ENCODE peak calls at places on chromosomes 5 and 9, in four cellular contexts. One of them, this sample, is unnamed.

GRCh38 chr5:54718647-54719046 is 201.1 kb downstream of the SNX18 start:
- DNase-seq in progenitor cell of endocrine pancreas: no peak
- DNase-seq in HFFc6: no peak
- DNase-seq in cardiac muscle cell: peak; percentile 78
- DNase-seq in this sample: no peak

GRCh38 chr5:174317261-174317894 is 271.9 kb downstream of the NSG2 start:
- DNase-seq in progenitor cell of endocrine pancreas: peak; percentile 39
- DNase-seq in HFFc6: peak; percentile 15
- DNase-seq in cardiac muscle cell: peak; percentile 68
- DNase-seq in this sample: no peak

GRCh38 chr5:76809141-76809540 is 9.7 kb upstream of the F2RL1 start:
- DNase-seq in progenitor cell of endocrine pancreas: no peak
- DNase-seq in HFFc6: no peak
- DNase-seq in cardiac muscle cell: no peak
- DNase-seq in this sample: no peak

GRCh38 chr9:133199648-133200321 is 9.3 kb downstream of the OBP2B start:
- DNase-seq in progenitor cell of endocrine pancreas: no peak
- DNase-seq in HFFc6: no peak
- DNase-seq in cardiac muscle cell: no peak
- DNase-seq in this sample: no peak

GRCh38 chr5:171158581-171158980 is 150.5 kb upstream of the TLX3 start:
- DNase-seq in progenitor cell of endocrine pancreas: no peak
- DNase-seq in HFFc6: no peak
- DNase-seq in cardiac muscle cell: no peak
- DNase-seq in this sample: no peak

GRCh38 chr9:83477120-83477519 is 61.1 kb downstream of the FRMD3 start:
- DNase-seq in progenitor cell of endocrine pancreas: no peak
- DNase-seq in HFFc6: no peak
- DNase-seq in cardiac muscle cell: no peak
- DNase-seq in this sample: no peak

GRCh38 chr9:89038354-89039091 is 47.3 kb downstream of the S1PR3 start:
- DNase-seq in progenitor cell of endocrine pancreas: no peak
- DNase-seq in HFFc6: peak; percentile 90
- DNase-seq in cardiac muscle cell: no peak
- DNase-seq in this sample: no peak

GRCh38 chr5:40681351-40682311 is 1.9 kb downstream of the PTGER4 start:
- DNase-seq in progenitor cell of endocrine pancreas: no peak
- DNase-seq in HFFc6: no peak
- DNase-seq in cardiac muscle cell: peak; percentile 18
- DNase-seq in this sample: no peak

GRCh38 chr5:160852049-160852448 is at the start of gene ATP10B:
- DNase-seq in progenitor cell of endocrine pancreas: no peak
- DNase-seq in HFFc6: no peak
- DNase-seq in cardiac muscle cell: no peak
- DNase-seq in this sample: no peak

GRCh38 chr5:111775224-111775623 is 18.2 kb upstream of the NREP start:
- DNase-seq in progenitor cell of endocrine pancreas: no peak
- DNase-seq in HFFc6: no peak
- DNase-seq in cardiac muscle cell: no peak
- DNase-seq in this sample: no peak

GRCh38 chr9:95679874-95680273 is 163.1 kb upstream of the PTCH1 start:
- DNase-seq in progenitor cell of endocrine pancreas: no peak
- DNase-seq in HFFc6: no peak
- DNase-seq in cardiac muscle cell: no peak
- DNase-seq in this sample: no peak

GRCh38 chr9:3857673-3858072 is 331.9 kb upstream of the RFX3 start:
- DNase-seq in progenitor cell of endocrine pancreas: no peak
- DNase-seq in HFFc6: peak; percentile 68
- DNase-seq in cardiac muscle cell: no peak
- DNase-seq in this sample: no peak

GRCh38 chr9:84851935-84852585 is 182.5 kb downstream of the NTRK2 start:
- DNase-seq in progenitor cell of endocrine pancreas: no peak
- DNase-seq in HFFc6: peak; percentile 82
- DNase-seq in cardiac muscle cell: no peak
- DNase-seq in this sample: peak; percentile 86

GRCh38 chr9:36137392-36138004 is 965 bp downstream of the GLIPR2 start:
- DNase-seq in progenitor cell of endocrine pancreas: no peak
- DNase-seq in HFFc6: peak; percentile 13
- DNase-seq in cardiac muscle cell: peak; percentile 5
- DNase-seq in this sample: no peak

GRCh38 chr5:175811594-175811993 is 59.8 kb upstream of the CPLX2 start:
- DNase-seq in progenitor cell of endocrine pancreas: no peak
- DNase-seq in HFFc6: no peak
- DNase-seq in cardiac muscle cell: no peak
- DNase-seq in this sample: no peak

GRCh38 chr9:121609845-121610637 is 41.4 kb upstream of the DAB2IP start:
- DNase-seq in progenitor cell of endocrine pancreas: no peak
- DNase-seq in HFFc6: peak; percentile 66
- DNase-seq in cardiac muscle cell: no peak
- DNase-seq in this sample: no peak

GRCh38 chr9:93465853-93466252 is 12.5 kb upstream of the FAM120AOS start:
- DNase-seq in progenitor cell of endocrine pancreas: no peak
- DNase-seq in HFFc6: no peak
- DNase-seq in cardiac muscle cell: no peak
- DNase-seq in this sample: no peak

DNA sequence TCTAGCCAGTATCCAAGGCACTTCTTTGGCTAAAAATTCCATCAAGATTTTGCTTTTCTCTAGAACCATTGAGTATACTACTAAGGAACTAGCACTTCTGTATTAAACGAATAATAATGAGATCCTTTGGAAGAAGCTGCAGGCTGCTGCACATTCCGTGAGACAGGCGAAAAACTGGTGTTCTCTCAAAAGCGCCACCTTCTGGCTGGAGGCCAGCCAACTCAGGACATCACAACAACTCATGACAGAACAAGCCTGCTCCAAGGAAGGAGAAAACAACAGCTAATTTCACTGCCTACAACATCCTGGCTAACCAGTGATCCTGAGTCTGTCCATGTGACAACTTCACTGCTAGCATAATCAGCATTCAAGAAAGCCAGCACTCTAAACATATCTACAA is 150.4 kb downstream of the YTHDC2 start:
- DNase-seq in progenitor cell of endocrine pancreas: peak; percentile 12
- DNase-seq in HFFc6: peak; percentile 55
- DNase-seq in cardiac muscle cell: peak; percentile 11
- DNase-seq in this sample: no peak
- TF ChIP-seq CTCF in progenitor cell of endocrine pancreas: peak; percentile 47
- TF ChIP-seq CTCF in HFFc6: peak; percentile 81
- TF ChIP-seq CTCF in cardiac muscle cell: peak; percentile 45
- TF ChIP-seq CTCF in this sample: peak; percentile 47

GRCh38 chr5:125422342-125422741 is 675.9 kb upstream of the ZNF608 start:
- DNase-seq in progenitor cell of endocrine pancreas: no peak
- DNase-seq in HFFc6: no peak
- DNase-seq in cardiac muscle cell: no peak
- DNase-seq in this sample: no peak
- TF ChIP-seq CTCF in progenitor cell of endocrine pancreas: no peak
- TF ChIP-seq CTCF in HFFc6: no peak
- TF ChIP-seq CTCF in cardiac muscle cell: no peak
- TF ChIP-seq CTCF in this sample: no peak

GRCh38 chr9:77759391-77759790 is 111.3 kb upstream of the GNA14 start:
- DNase-seq in progenitor cell of endocrine pancreas: no peak
- DNase-seq in HFFc6: no peak
- DNase-seq in cardiac muscle cell: no peak
- DNase-seq in this sample: no peak
- TF ChIP-seq CTCF in progenitor cell of endocrine pancreas: no peak
- TF ChIP-seq CTCF in HFFc6: no peak
- TF ChIP-seq CTCF in cardiac muscle cell: no peak
- TF ChIP-seq CTCF in this sample: no peak

DNA sequence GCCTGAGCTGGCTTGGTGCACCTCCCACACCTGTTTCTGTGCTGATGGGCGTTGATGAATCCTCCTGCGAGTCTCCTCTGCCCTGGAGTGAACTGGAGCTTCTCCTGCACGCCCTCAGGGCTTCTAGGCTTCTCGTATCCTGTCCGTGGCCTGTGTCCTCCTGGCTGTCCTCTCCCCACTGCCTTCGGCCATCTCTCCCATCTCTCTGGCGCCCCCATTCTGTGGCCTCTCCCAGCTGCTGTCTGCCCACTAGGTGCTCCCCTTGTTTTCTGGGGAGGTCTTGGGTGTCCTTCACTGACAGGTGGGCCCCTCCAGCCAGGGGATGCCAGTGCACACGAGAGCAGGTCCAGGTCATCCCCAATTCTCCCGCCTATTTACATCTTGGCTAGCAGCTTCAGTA is 28.8 kb downstream of the AHRR start:
- DNase-seq in progenitor cell of endocrine pancreas: no peak
- DNase-seq in HFFc6: no peak
- DNase-seq in cardiac muscle cell: no peak
- DNase-seq in this sample: peak; percentile 68
- TF ChIP-seq CTCF in progenitor cell of endocrine pancreas: no peak
- TF ChIP-seq CTCF in HFFc6: peak; percentile 37
- TF ChIP-seq CTCF in cardiac muscle cell: peak; percentile 12
- TF ChIP-seq CTCF in this sample: no peak

GRCh38 chr5:8474569-8474930 is 605.6 kb downstream of the MTRR start:
- DNase-seq in progenitor cell of endocrine pancreas: no peak
- DNase-seq in HFFc6: no peak
- DNase-seq in cardiac muscle cell: no peak
- DNase-seq in this sample: no peak

GRCh38 chr5:8478308-8478707 is 609.4 kb downstream of the MTRR start:
- DNase-seq in progenitor cell of endocrine pancreas: no peak
- DNase-seq in HFFc6: no peak
- DNase-seq in cardiac muscle cell: no peak
- DNase-seq in this sample: no peak

GRCh38 chr5:8470489-8470888 is 601.5 kb downstream of the MTRR start:
- DNase-seq in progenitor cell of endocrine pancreas: no peak
- DNase-seq in HFFc6: no peak
- DNase-seq in cardiac muscle cell: no peak
- DNase-seq in this sample: no peak

GRCh38 chr5:8473016-8473415 is 604.1 kb downstream of the MTRR start:
- DNase-seq in progenitor cell of endocrine pancreas: no peak
- DNase-seq in HFFc6: no peak
- DNase-seq in cardiac muscle cell: no peak
- DNase-seq in this sample: no peak

DNA sequence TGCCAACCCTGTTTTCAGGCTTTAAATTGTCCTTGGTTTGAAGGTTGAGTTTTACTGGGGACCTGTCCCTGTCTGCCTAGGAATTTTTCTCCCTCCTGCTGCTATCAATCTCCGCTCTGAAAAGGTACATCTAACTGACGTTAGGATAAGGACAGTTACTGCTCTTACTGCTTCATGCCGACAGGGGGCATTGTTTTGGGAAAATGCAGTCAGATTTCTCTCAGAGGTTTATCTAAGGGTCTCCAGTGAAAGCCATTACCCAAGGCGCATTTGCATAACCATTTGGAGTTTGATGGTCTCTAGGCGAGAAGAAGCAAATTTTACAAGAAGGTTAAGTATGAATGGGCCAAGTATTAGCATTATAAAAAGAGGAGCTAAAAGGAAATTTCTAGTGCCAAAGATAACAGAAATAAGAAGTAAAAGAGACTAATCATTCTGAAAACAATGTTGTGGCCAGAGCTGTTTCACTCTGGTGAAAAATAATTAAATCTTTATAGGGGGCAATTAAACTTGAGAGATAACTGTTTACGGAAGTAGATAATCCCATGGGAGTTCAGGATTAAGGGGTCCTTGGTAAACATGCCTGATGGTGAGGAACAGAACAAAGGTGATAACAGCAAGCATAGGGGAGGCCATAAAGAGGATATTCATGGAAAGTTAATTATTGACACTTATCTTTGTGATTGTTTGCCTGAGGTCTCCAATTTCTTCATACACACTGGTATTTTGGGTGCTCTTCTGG is 605.0 kb downstream of the MTRR start:
- DNase-seq in progenitor cell of endocrine pancreas: no peak
- DNase-seq in HFFc6: no peak
- DNase-seq in cardiac muscle cell: no peak
- DNase-seq in this sample: no peak
- TF ChIP-seq CTCF in progenitor cell of endocrine pancreas: peak; percentile 30
- TF ChIP-seq CTCF in HFFc6: peak; percentile 59
- TF ChIP-seq CTCF in cardiac muscle cell: peak; percentile 12
- TF ChIP-seq CTCF in this sample: peak; percentile 26

DNA sequence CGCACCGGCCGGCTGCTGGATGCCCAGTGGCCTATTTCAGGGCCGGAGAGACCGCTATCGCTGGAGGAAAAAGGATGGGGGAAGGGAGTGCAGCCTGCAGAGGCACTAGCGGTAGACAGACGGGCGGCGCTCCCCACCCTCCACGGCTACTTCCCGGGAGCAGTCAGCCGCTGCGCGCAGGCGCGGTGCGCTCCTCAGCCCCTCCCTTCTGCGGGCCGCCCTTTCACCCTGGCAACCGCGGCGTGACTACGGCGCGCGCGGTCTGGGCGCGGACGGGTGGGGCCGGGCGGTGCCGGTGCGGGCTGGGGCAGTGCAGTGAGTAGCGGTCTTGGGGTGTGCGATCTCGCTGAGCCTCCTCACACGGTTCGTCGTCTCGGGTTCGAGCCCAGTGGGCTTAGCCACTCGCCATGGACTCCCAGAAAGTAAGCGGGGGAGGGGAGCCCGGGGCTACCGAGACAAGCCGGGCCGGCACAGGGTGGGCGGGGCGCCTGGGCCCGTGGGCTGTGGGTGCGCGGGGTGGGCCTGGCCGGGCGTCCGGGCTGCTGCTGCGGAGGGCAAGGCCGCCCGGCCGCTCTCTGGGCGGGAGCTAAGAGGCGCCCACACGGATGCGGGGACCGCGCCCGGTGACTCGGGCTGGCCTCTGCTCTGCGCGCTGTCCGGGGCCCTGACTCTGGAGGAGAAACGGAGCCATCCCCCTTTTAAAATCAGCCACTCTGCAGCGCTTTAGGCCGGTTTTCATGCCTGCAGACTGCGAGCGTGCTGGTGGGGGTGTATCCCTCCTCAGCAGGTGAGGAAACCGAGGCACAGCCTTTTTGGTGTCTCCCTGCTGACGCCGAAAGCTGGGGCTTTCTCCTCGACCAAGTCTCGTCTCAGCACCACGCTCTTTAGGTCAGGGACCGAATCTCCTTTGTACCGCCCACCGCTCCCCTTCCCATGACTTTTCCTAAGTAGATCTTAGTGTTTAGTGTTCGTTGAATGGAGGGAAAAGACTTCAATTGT is at the start of gene FSD1L:
- DNase-seq in progenitor cell of endocrine pancreas: peak; percentile 85
- DNase-seq in HFFc6: peak; percentile 89
- DNase-seq in cardiac muscle cell: peak; percentile 97
- DNase-seq in this sample: peak; percentile 97
- TF ChIP-seq CTCF in progenitor cell of endocrine pancreas: no peak
- TF ChIP-seq CTCF in HFFc6: peak; percentile 19
- TF ChIP-seq CTCF in cardiac muscle cell: peak; percentile 45
- TF ChIP-seq CTCF in this sample: peak; percentile 16

This sample was measured in osteocyte.